ENCODE peak calls at places on chromosomes 5 and 9, in seven cellular contexts. M is upper lobe of right lung, K is OCI-LY7, I is cardiac fibroblast, D is cardiac muscle cell, H is kidney epithelial cell, S is kidney. C is an unnamed sample.

GRCh38 chr5:77957931-77958476 is 181.9 kb upstream of the TBCA start:
- DNase-seq in K (no peak), M (no peak), S (peak), I (no peak), D (no peak), H (no peak), C (no peak)

GRCh38 chr9:131405429-131405828 is 11.5 kb downstream of the PRRC2B start:
- DNase-seq in D (peak), I (peak), S (no peak), K (no peak), M (no peak), H (no peak), C (peak)

GRCh38 chr5:75818661-75819060 is 101.4 kb upstream of the POC5 start:
- DNase-seq in K (no peak), M (no peak), I (no peak), S (no peak), D (no peak), H (no peak), C (no peak)

GRCh38 chr9:97575673-97576048 is 57.5 kb downstream of the TSTD2 start:
- DNase-seq in H (no peak), I (no peak), D (no peak), M (peak), S (no peak), K (no peak), C (no peak)

GRCh38 chr5:115377468-115378217 is 81.2 kb upstream of the CCDC112 start:
- DNase-seq in S (no peak), K (no peak), D (peak), M (no peak), H (peak), I (peak), C (peak)

GRCh38 chr5:157571357-157571827 is 4.2 kb downstream of the ADAM19 start:
- DNase-seq in K (peak), I (peak), D (peak), M (no peak), H (no peak), S (no peak), C (peak)

GRCh38 chr5:172901788-172902496 is 57.3 kb upstream of the RPL26L1 start:
- DNase-seq in D (peak), H (no peak), I (peak), M (no peak), S (no peak), K (no peak), C (no peak)

GRCh38 chr9:136532799-136533774 is 12.8 kb downstream of the NOTCH1 start:
- DNase-seq in S (no peak), H (no peak), K (no peak), D (no peak), M (no peak), I (no peak), C (no peak)

GRCh38 chr5:143168877-143169810 is 234.3 kb downstream of the NR3C1 start:
- DNase-seq in I (no peak), M (no peak), K (no peak), S (no peak), H (no peak), D (no peak), C (no peak)

GRCh38 chr5:160506006-160507004 is 84.7 kb downstream of the PTTG1 start:
- DNase-seq in M (no peak), K (peak), D (peak), S (no peak), I (peak), H (no peak), C (peak)

GRCh38 chr9:92404437-92404836 is at the start of gene OGN:
- DNase-seq in M (no peak), S (no peak), D (peak), K (no peak), H (no peak), I (no peak), C (peak)

GRCh38 chr5:73693573-73694061 is 67.6 kb downstream of the ARHGEF28 start:
- DNase-seq in H (no peak), D (peak), I (peak), M (no peak), K (peak), S (no peak), C (peak)

GRCh38 chr9:121839726-121840500 is 188.5 kb downstream of the DAB2IP start:
- DNase-seq in S (no peak), I (no peak), M (peak), K (no peak), H (no peak), D (no peak), C (no peak)

GRCh38 chr9:81868145-81868544 is 60.1 kb upstream of the SPATA31D4 start:
- DNase-seq in D (no peak), H (no peak), M (no peak), S (no peak), I (peak), K (no peak), C (peak)

GRCh38 chr9:123686131-123686848 is 243.6 kb downstream of the DENND1A start:
- DNase-seq in M (no peak), I (peak), H (no peak), K (no peak), S (no peak), D (peak), C (peak)

GRCh38 chr5:151757233-151758140 is 944 bp downstream of the ATOX1 start:
- DNase-seq in I (no peak), D (no peak), M (no peak), K (peak), S (no peak), H (no peak), C (no peak)

GRCh38 chr5:28473531-28474107 is 1435.2 kb upstream of the CDH9 start:
- DNase-seq in D (peak), M (no peak), K (peak), H (peak), S (no peak), I (peak), C (peak)

GRCh38 chr9:101388507-101388993 is 3.7 kb upstream of the BAAT start:
- DNase-seq in K (no peak), H (no peak), D (no peak), M (no peak), I (peak), S (no peak), C (no peak)

GRCh38 chr5:69167488-69167845 is 517 bp downstream of the CCNB1 start:
- DNase-seq in D (peak), S (no peak), M (no peak), K (peak), I (peak), H (no peak), C (no peak)

GRCh38 chr9:77726289-77726688 is 78.2 kb upstream of the GNA14 start:
- DNase-seq in D (no peak), K (no peak), S (no peak), H (no peak), M (no peak), I (no peak), C (no peak)

GRCh38 chr5:132203916-132204315 is 23.7 kb downstream of the P4HA2 start:
- DNase-seq in I (no peak), S (no peak), D (no peak), H (no peak), M (no peak), K (no peak), C (no peak)

GRCh38 chr5:173829826-173830225 is 58.3 kb upstream of the CPEB4 start:
- DNase-seq in H (peak), M (no peak), K (peak), S (peak), D (no peak), I (peak), C (no peak)

GRCh38 chr9:106862946-106863740 is at the start of gene ZNF462:
- DNase-seq in I (peak), S (peak), M (no peak), H (no peak), K (peak), D (peak), C (peak)

GRCh38 chr5:1401681-1402096 is 43.6 kb downstream of the SLC6A3 start:
- DNase-seq in D (no peak), K (no peak), I (no peak), H (no peak), M (no peak), S (peak), C (no peak)

GRCh38 chr9:79256691-79257213 is 315.0 kb upstream of the TLE4 start:
- DNase-seq in I (peak), K (no peak), M (no peak), S (peak), D (peak), H (peak), C (peak)

GRCh38 chr9:127874301-127875216 is 2.9 kb downstream of the AK1 start:
- DNase-seq in I (no peak), K (no peak), M (no peak), H (no peak), S (no peak), D (no peak), C (no peak)

GRCh38 chr9:130770679-130771442 is 64.2 kb upstream of the ABL1 start:
- DNase-seq in D (peak), H (no peak), S (no peak), I (peak), K (peak), M (no peak), C (peak)

GRCh38 chr5:34059997-34060396 is 17.0 kb upstream of the C1QTNF3 start:
- DNase-seq in K (no peak), I (peak), M (no peak), H (no peak), S (no peak), D (no peak), C (no peak)

GRCh38 chr9:17322882-17323864 is 188.3 kb downstream of the CNTLN start:
- DNase-seq in D (no peak), I (no peak), M (no peak), K (no peak), S (no peak), H (no peak), C (no peak)

GRCh38 chr5:14871573-14872069 is at the start of gene ANKH:
- DNase-seq in M (peak), D (peak), H (no peak), S (peak), K (peak), I (peak), C (peak)

GRCh38 chr5:113447651-113448050 is 12.9 kb upstream of the TSSK1B start:
- DNase-seq in K (no peak), D (peak), H (no peak), S (no peak), I (peak), M (no peak), C (no peak)

GRCh38 chr9:137320555-137321384 is 18.7 kb upstream of the NRARP start:
- DNase-seq in D (no peak), S (peak), H (no peak), I (no peak), M (peak), K (peak), C (no peak)

DNA sequence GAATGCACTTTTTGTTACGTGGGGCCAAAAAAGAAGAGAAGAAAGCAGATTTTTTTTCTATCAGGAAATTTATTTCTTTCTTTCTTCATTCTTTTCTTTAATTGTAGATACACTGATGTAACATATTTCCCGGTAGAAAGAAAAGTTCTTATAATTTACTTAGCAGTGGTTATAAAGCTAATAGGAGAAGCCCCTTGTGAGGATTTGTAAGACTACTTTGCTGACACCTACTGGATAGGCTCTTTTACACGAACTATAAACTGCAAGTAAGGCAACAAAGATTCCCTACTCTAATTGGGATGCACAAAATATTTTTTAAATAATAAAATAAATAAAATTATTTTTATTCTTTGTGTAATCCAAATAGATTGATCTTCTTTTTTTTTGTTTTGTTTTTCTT is 284.4 kb downstream of the DNAH5 start:
- DNase-seq in D (no peak), S (no peak), H (no peak), M (no peak), K (no peak), I (peak), C (peak)
- TF ChIP-seq CTCF in D (no peak), S (no peak), H (peak), M (no peak), K (peak), I (no peak), C (peak)

GRCh38 chr5:7396169-7397004 is 449 bp downstream of the ADCY2 start:
- DNase-seq in K (no peak), I (no peak), S (no peak), D (peak), H (no peak), M (no peak), C (peak)
- H3K4me3 ChIP-seq in K (no peak), I (no peak), S (peak), D (peak), H (peak), M (peak), C (peak)

GRCh38 chr5:55933377-55934116 is 61.2 kb downstream of the IL6ST start:
- DNase-seq in H (no peak), M (no peak), K (no peak), S (no peak), I (no peak), D (no peak), C (no peak)
- TF ChIP-seq CTCF in H (no peak), M (no peak), K (no peak), S (no peak), I (no peak), D (no peak), C (no peak)

GRCh38 chr5:37603072-37603471 is 224.0 kb downstream of the WDR70 start:
- DNase-seq in I (no peak), M (no peak), S (no peak), H (no peak), D (no peak), K (no peak), C (peak)

GRCh38 chr5:37598665-37599064 is 219.5 kb downstream of the WDR70 start:
- DNase-seq in I (no peak), K (no peak), S (no peak), D (no peak), H (no peak), M (no peak), C (peak)

GRCh38 chr5:37601163-37601562 is 222.0 kb downstream of the WDR70 start:
- DNase-seq in D (no peak), S (no peak), M (no peak), K (no peak), I (no peak), H (no peak), C (no peak)

GRCh38 chr5:37606632-37607248 is 227.6 kb downstream of the WDR70 start:
- DNase-seq in D (no peak), K (no peak), I (no peak), H (no peak), M (no peak), S (no peak), C (no peak)

DNA sequence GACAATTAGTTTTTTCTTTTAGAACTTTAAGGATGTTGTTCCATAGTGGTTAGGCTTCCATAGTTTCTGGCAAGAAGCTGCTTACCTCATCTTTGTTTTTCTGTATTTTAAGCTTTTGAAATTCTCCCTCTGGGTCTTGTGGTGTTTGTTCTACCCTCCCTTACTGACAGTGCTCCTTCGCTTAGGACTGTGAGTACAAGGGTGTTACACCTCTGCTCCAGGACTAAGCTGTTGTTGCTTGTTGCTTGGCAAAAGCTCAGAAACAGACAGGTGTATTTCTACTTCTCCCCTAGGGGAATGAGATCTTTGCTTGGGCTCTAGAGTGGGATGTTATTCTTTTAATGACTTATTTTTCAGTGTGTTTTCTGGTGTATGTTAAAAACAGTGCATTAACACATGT is 225.2 kb downstream of the WDR70 start:
- DNase-seq in S (no peak), H (no peak), M (no peak), D (no peak), I (no peak), K (no peak), C (no peak)
- H3K4me3 ChIP-seq in S (no peak), H (no peak), M (no peak), D (no peak), I (no peak), K (no peak), C (no peak)

GRCh38 chr5:30041291-30041690 is 1152.2 kb upstream of the CDH6 start:
- DNase-seq in D (no peak), M (no peak), H (no peak), I (no peak), S (no peak), K (no peak), C (no peak)

GRCh38 chr5:30041831-30042385 is 1151.6 kb upstream of the CDH6 start:
- DNase-seq in I (no peak), M (no peak), H (no peak), S (peak), D (no peak), K (no peak), C (no peak)

GRCh38 chr5:30042677-30043076 is 1150.8 kb upstream of the CDH6 start:
- DNase-seq in H (no peak), I (no peak), M (no peak), K (no peak), S (peak), D (no peak), C (no peak)

GRCh38 chr5:30039379-30039778 is 1154.1 kb upstream of the CDH6 start:
- DNase-seq in I (no peak), M (no peak), D (no peak), H (no peak), K (no peak), S (no peak), C (no peak)

GRCh38 chr5:30040483-30041116 is 1152.9 kb upstream of the CDH6 start:
- DNase-seq in H (peak), S (no peak), I (peak), D (peak), K (peak), M (no peak), C (peak)
- TF ChIP-seq CTCF in H (peak), S (peak), I (peak), D (peak), K (peak), M (peak), C (peak)

GRCh38 chr9:133737774-133738038 is 446 bp downstream of the SARDH start:
- DNase-seq in I (no peak), S (no peak), K (no peak), H (no peak), M (no peak), D (no peak), C (no peak)

GRCh38 chr9:133738806-133739150 is 626 bp upstream of the SARDH start:
- DNase-seq in H (no peak), S (peak), K (no peak), M (no peak), I (no peak), D (no peak), C (no peak)

GRCh38 chr9:133735894-133736293 is 2.3 kb downstream of the SARDH start:
- DNase-seq in K (no peak), H (no peak), S (peak), I (no peak), D (no peak), M (no peak), C (no peak)

GRCh38 chr9:133738039-133738805 is at the start of gene SARDH:
- DNase-seq in I (peak), K (peak), D (peak), M (peak), S (peak), H (no peak), C (peak)

DNA sequence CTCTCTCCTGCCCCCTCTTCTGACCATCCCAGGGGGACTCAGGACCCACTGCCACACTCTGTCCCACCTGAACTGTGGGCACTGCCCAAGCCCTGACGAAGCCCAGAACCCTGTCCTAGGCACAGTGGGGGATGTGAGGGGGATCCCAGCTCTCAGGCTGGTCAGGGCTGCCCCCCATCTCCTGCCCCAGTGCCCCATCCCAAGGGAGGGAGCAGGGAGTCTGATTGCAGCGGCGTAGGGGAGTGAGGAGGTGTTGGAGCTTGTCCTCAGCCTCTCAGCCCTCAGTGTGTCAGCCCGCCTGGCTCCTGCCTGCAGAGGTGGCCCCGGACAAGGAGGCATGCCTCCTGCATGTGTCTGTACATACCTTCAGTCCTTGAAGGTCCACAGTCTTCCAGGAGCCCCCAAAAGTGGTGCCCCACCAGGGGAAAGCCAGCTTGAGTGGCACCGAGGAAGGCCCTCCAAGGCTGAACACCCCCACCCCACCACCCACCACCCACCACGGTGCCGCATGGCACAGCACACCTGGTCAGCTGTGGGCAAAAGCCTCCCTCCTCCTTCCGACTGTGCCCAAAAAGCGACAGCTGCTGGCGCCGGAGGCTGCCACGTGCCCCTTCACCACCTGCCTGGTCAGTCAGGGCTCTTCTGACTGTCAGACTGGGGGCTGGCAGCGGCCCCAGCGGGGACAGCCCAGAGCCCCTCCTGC is 930 bp downstream of the SARDH start:
- DNase-seq in M (peak), S (peak), H (no peak), I (no peak), D (no peak), K (no peak), C (no peak)
- H3K4me3 ChIP-seq in M (peak), S (peak), H (no peak), I (no peak), D (no peak), K (no peak), C (no peak)

DNA sequence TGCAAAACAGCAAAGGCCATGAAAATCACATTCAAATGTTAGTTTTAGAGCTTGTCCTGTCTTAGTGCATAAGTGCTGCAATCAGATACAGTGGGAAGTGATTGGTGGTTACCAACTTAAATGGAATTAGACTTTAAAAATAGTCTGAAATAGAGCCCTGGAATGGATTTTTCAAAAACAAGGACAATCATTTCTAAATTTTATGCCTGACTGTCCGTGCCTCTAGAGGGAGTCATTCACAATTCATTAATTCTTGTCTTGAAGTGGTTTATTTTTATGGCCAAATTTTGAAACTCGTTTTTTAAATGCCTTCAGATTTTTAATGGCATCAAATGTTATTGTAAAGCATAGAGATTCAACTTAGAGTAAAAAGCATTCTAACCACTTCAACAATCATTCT is 561.8 kb upstream of the DAB2 start:
- DNase-seq in S (no peak), I (peak), K (no peak), M (no peak), H (no peak), D (no peak), C (peak)
- TF ChIP-seq CTCF in S (no peak), I (peak), K (peak), M (no peak), H (no peak), D (no peak), C (peak)